ENCODE peak calls at places on chromosomes 7 and 10, in seven cellular contexts. C, F, V, B, J, W and N are unnamed samples.
A peak's percentile ranks its signal among the peaks of the same experiment; 100 is the strongest.

GRCh38 chr7:4959881-4960280 is 894 bp upstream of the MMD2 start:
- DNase-seq in J (no peak), W (no peak), B (no peak), F (no peak), C (no peak), V (no peak), N (no peak)

GRCh38 chr7:29611941-29612527 is 48.4 kb downstream of the PRR15 start:
- DNase-seq in C (no peak), V (no peak), F (no peak), J (no peak), B (no peak), W (no peak), N (no peak)

GRCh38 chr7:78765985-78766729 is 687.3 kb downstream of the MAGI2 start:
- DNase-seq in W (no peak), C (no peak), F (no peak), V (no peak), J (no peak), B (no peak), N (no peak)

GRCh38 chr10:89160339-89160738 is 46.8 kb downstream of the CH25H start:
- DNase-seq in J (no peak), V (no peak), W (no peak), B (no peak), C (no peak), F (no peak), N (no peak)

GRCh38 chr7:128872394-128872824 is 9.8 kb downstream of the ATP6V1F start:
- DNase-seq in C (peak; percentile 54), F (no peak), V (no peak), B (no peak), J (no peak), W (peak; percentile 70), N (no peak)

GRCh38 chr10:86057708-86058107 is 308.9 kb downstream of the GRID1 start:
- DNase-seq in C (no peak), F (no peak), W (no peak), V (no peak), J (no peak), B (no peak), N (no peak)

GRCh38 chr10:49139866-49140195 is 6.0 kb upstream of the FAM170B start:
- DNase-seq in C (peak; percentile 76), B (no peak), F (peak; percentile 36), J (no peak), V (no peak), W (peak; percentile 72), N (no peak)

GRCh38 chr7:7433736-7434260 is 101.9 kb downstream of the COL28A1 start:
- DNase-seq in V (no peak), C (no peak), B (no peak), W (no peak), F (no peak), J (no peak), N (no peak)

GRCh38 chr10:52066383-52066782 is 247.7 kb upstream of the DKK1 start:
- DNase-seq in J (no peak), B (no peak), C (no peak), W (no peak), V (no peak), F (no peak), N (no peak)

GRCh38 chr10:32210306-32211045 is 136.5 kb downstream of the EPC1 start:
- DNase-seq in W (peak; percentile 44), F (no peak), V (no peak), J (peak; percentile 32), C (peak; percentile 69), B (peak; percentile 22), N (no peak)

GRCh38 chr10:49164587-49165188 is 23.5 kb downstream of the TMEM273 start:
- DNase-seq in F (peak; percentile 45), W (peak; percentile 21), C (no peak), J (peak; percentile 58), B (peak; percentile 31), V (no peak), N (no peak)

DNA sequence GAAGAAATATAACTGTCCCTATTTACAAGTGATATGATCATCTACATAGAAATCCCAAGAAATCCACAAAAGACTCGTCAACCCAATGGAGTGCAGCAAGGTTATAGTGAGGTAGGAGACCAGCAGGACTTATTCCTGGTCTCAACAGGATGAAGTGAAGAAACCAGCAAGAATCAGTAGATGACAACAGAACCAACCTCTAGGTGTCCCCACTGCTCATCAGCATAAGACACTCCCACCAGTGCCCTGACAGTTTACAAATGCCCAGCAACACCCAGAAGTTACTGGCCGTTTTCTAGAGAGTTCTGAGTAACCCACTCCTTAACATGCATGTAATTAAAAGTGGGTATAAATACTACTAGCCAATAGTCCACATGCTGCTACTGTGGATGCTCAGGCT is 470.5 kb upstream of the LRRTM3 start:
- DNase-seq in W (peak; percentile 18), V (no peak), J (no peak), B (no peak), C (no peak), F (no peak), N (no peak)
- TF ChIP-seq CTCF in W (peak; percentile 9), V (no peak), J (no peak), B (no peak), C (no peak), F (no peak), N (no peak)

GRCh38 chr10:121927841-121928527 is at the start of gene ATE1:
- DNase-seq in B (peak; percentile 91), W (peak; percentile 82), V (peak; percentile 95), J (peak; percentile 93), C (peak; percentile 89), F (peak; percentile 93), N (peak; percentile 23)
- TF ChIP-seq CTCF in B (no peak), W (no peak), V (no peak), J (no peak), C (no peak), F (no peak), N (no peak)

GRCh38 chr7:33334349-33334748 is 205.0 kb downstream of the BBS9 start:
- DNase-seq in J (no peak), B (no peak), V (no peak), F (no peak), W (peak; percentile 52), C (no peak), N (no peak)
- TF ChIP-seq CTCF in J (peak; percentile 18), B (no peak), V (no peak), F (no peak), W (peak; percentile 64), C (peak; percentile 58), N (peak; percentile 57)

GRCh38 chr7:100825760-100826545 is 1.4 kb downstream of the EPHB4 start:
- DNase-seq in B (no peak), C (peak; percentile 27), V (no peak), W (peak; percentile 36), J (no peak), F (peak; percentile 41), N (peak; percentile 6)
- TF ChIP-seq CTCF in B (no peak), C (peak; percentile 51), V (no peak), W (peak; percentile 19), J (no peak), F (no peak), N (no peak)